ENCODE peak calls at places on chromosome 10, in eight cellular contexts. One of them, this sample, is unnamed.

GRCh38 chr10:132983250-132984007 is 41.1 kb upstream of the CFAP46 start:
- DNase-seq in left ventricle myocardium inferior: no peak
- DNase-seq in DND-41: no peak
- DNase-seq in fibroblast of lung: no peak
- DNase-seq in body of pancreas: no peak
- DNase-seq in iPS DF 6.9: no peak
- DNase-seq in CD8-positive, alpha-beta T cell: no peak
- DNase-seq in fibroblast of mammary gland: no peak
- DNase-seq in this sample: no peak

GRCh38 chr10:102396251-102396650 is 746 bp downstream of the NFKB2 start:
- DNase-seq in iPS DF 6.9: no peak
- DNase-seq in fibroblast of mammary gland: no peak
- DNase-seq in fibroblast of lung: no peak
- DNase-seq in DND-41: no peak
- DNase-seq in left ventricle myocardium inferior: no peak
- DNase-seq in CD8-positive, alpha-beta T cell: no peak
- DNase-seq in body of pancreas: no peak
- DNase-seq in this sample: no peak

GRCh38 chr10:5942001-5942400 is 35.3 kb downstream of the IL15RA start:
- DNase-seq in fibroblast of mammary gland: no peak
- DNase-seq in fibroblast of lung: no peak
- DNase-seq in DND-41: no peak
- DNase-seq in iPS DF 6.9: no peak
- DNase-seq in left ventricle myocardium inferior: no peak
- DNase-seq in body of pancreas: no peak
- DNase-seq in CD8-positive, alpha-beta T cell: no peak
- DNase-seq in this sample: no peak

GRCh38 chr10:5666324-5667220 is at the start of gene ASB13:
- DNase-seq in DND-41: peak
- DNase-seq in fibroblast of lung: peak
- DNase-seq in body of pancreas: peak
- DNase-seq in iPS DF 6.9: peak
- DNase-seq in fibroblast of mammary gland: peak
- DNase-seq in left ventricle myocardium inferior: peak
- DNase-seq in CD8-positive, alpha-beta T cell: peak
- DNase-seq in this sample: no peak

GRCh38 chr10:13990392-13990805 is 340.3 kb downstream of the FRMD4A start:
- DNase-seq in fibroblast of mammary gland: peak
- DNase-seq in CD8-positive, alpha-beta T cell: no peak
- DNase-seq in fibroblast of lung: peak
- DNase-seq in iPS DF 6.9: no peak
- DNase-seq in body of pancreas: no peak
- DNase-seq in DND-41: no peak
- DNase-seq in left ventricle myocardium inferior: peak
- DNase-seq in this sample: no peak

GRCh38 chr10:71968553-71969474 is 4.6 kb downstream of the CHST3 start:
- DNase-seq in DND-41: no peak
- DNase-seq in iPS DF 6.9: no peak
- DNase-seq in CD8-positive, alpha-beta T cell: no peak
- DNase-seq in fibroblast of lung: no peak
- DNase-seq in body of pancreas: no peak
- DNase-seq in fibroblast of mammary gland: no peak
- DNase-seq in left ventricle myocardium inferior: no peak
- DNase-seq in this sample: no peak

GRCh38 chr10:77687018-77687417 is 49.4 kb upstream of the KCNMA1 start:
- DNase-seq in fibroblast of mammary gland: no peak
- DNase-seq in left ventricle myocardium inferior: no peak
- DNase-seq in body of pancreas: no peak
- DNase-seq in DND-41: no peak
- DNase-seq in CD8-positive, alpha-beta T cell: no peak
- DNase-seq in fibroblast of lung: no peak
- DNase-seq in iPS DF 6.9: no peak
- DNase-seq in this sample: no peak

GRCh38 chr10:11521860-11522259 is 89.6 kb downstream of the USP6NL start:
- DNase-seq in DND-41: no peak
- DNase-seq in fibroblast of lung: peak
- DNase-seq in body of pancreas: no peak
- DNase-seq in left ventricle myocardium inferior: no peak
- DNase-seq in CD8-positive, alpha-beta T cell: no peak
- DNase-seq in iPS DF 6.9: no peak
- DNase-seq in fibroblast of mammary gland: peak
- DNase-seq in this sample: no peak

GRCh38 chr10:100625821-100626220 is 90.1 kb downstream of the HIF1AN start:
- DNase-seq in CD8-positive, alpha-beta T cell: no peak
- DNase-seq in left ventricle myocardium inferior: no peak
- DNase-seq in DND-41: no peak
- DNase-seq in body of pancreas: no peak
- DNase-seq in fibroblast of mammary gland: no peak
- DNase-seq in fibroblast of lung: no peak
- DNase-seq in iPS DF 6.9: peak
- DNase-seq in this sample: no peak

GRCh38 chr10:96651998-96652431 is 65.2 kb upstream of the TM9SF3 start:
- DNase-seq in CD8-positive, alpha-beta T cell: peak
- DNase-seq in iPS DF 6.9: no peak
- DNase-seq in left ventricle myocardium inferior: no peak
- DNase-seq in DND-41: peak
- DNase-seq in fibroblast of mammary gland: no peak
- DNase-seq in fibroblast of lung: no peak
- DNase-seq in body of pancreas: no peak
- DNase-seq in this sample: peak

GRCh38 chr10:125449571-125449970 is 233.4 kb downstream of the TEX36 start:
- DNase-seq in CD8-positive, alpha-beta T cell: no peak
- DNase-seq in fibroblast of lung: no peak
- DNase-seq in body of pancreas: no peak
- DNase-seq in fibroblast of mammary gland: no peak
- DNase-seq in iPS DF 6.9: no peak
- DNase-seq in DND-41: no peak
- DNase-seq in left ventricle myocardium inferior: no peak
- DNase-seq in this sample: no peak

GRCh38 chr10:129968937-129969527 is 5.0 kb upstream of the EBF3 start:
- DNase-seq in iPS DF 6.9: no peak
- DNase-seq in fibroblast of lung: no peak
- DNase-seq in CD8-positive, alpha-beta T cell: no peak
- DNase-seq in DND-41: no peak
- DNase-seq in left ventricle myocardium inferior: no peak
- DNase-seq in fibroblast of mammary gland: peak
- DNase-seq in body of pancreas: peak
- DNase-seq in this sample: no peak

GRCh38 chr10:119282446-119282845 is 75.1 kb downstream of the GRK5 start:
- DNase-seq in body of pancreas: no peak
- DNase-seq in left ventricle myocardium inferior: no peak
- DNase-seq in DND-41: no peak
- DNase-seq in iPS DF 6.9: no peak
- DNase-seq in fibroblast of lung: no peak
- DNase-seq in fibroblast of mammary gland: no peak
- DNase-seq in CD8-positive, alpha-beta T cell: no peak
- DNase-seq in this sample: no peak

GRCh38 chr10:33126118-33126517 is 168.1 kb upstream of the ITGB1 start:
- DNase-seq in fibroblast of lung: no peak
- DNase-seq in iPS DF 6.9: no peak
- DNase-seq in body of pancreas: no peak
- DNase-seq in CD8-positive, alpha-beta T cell: peak
- DNase-seq in fibroblast of mammary gland: no peak
- DNase-seq in DND-41: peak
- DNase-seq in left ventricle myocardium inferior: no peak
- DNase-seq in this sample: peak

GRCh38 chr10:103666109-103666508 is 172.6 kb downstream of the NEURL1 start:
- DNase-seq in fibroblast of mammary gland: peak
- DNase-seq in DND-41: peak
- DNase-seq in body of pancreas: no peak
- DNase-seq in iPS DF 6.9: no peak
- DNase-seq in left ventricle myocardium inferior: no peak
- DNase-seq in fibroblast of lung: peak
- DNase-seq in CD8-positive, alpha-beta T cell: no peak
- DNase-seq in this sample: no peak

GRCh38 chr10:126221874-126222273 is 166.4 kb downstream of the ADAM12 start:
- DNase-seq in DND-41: no peak
- DNase-seq in fibroblast of lung: no peak
- DNase-seq in iPS DF 6.9: no peak
- DNase-seq in left ventricle myocardium inferior: no peak
- DNase-seq in fibroblast of mammary gland: no peak
- DNase-seq in CD8-positive, alpha-beta T cell: no peak
- DNase-seq in body of pancreas: no peak
- DNase-seq in this sample: no peak

GRCh38 chr10:46544989-46545791 is 11.3 kb downstream of the GPRIN2 start:
- DNase-seq in fibroblast of lung: no peak
- DNase-seq in iPS DF 6.9: no peak
- DNase-seq in DND-41: no peak
- DNase-seq in fibroblast of mammary gland: no peak
- DNase-seq in left ventricle myocardium inferior: peak
- DNase-seq in CD8-positive, alpha-beta T cell: no peak
- DNase-seq in body of pancreas: peak
- DNase-seq in this sample: peak

GRCh38 chr10:124319926-124320391 is 98.8 kb downstream of the OAT start:
- DNase-seq in CD8-positive, alpha-beta T cell: no peak
- DNase-seq in fibroblast of mammary gland: no peak
- DNase-seq in fibroblast of lung: no peak
- DNase-seq in DND-41: no peak
- DNase-seq in iPS DF 6.9: no peak
- DNase-seq in left ventricle myocardium inferior: no peak
- DNase-seq in body of pancreas: no peak
- DNase-seq in this sample: no peak

GRCh38 chr10:109979215-109979614 is 28.6 kb upstream of the ADD3 start:
- DNase-seq in left ventricle myocardium inferior: no peak
- DNase-seq in fibroblast of lung: no peak
- DNase-seq in DND-41: no peak
- DNase-seq in CD8-positive, alpha-beta T cell: no peak
- DNase-seq in fibroblast of mammary gland: no peak
- DNase-seq in body of pancreas: no peak
- DNase-seq in iPS DF 6.9: no peak
- DNase-seq in this sample: no peak

DNA sequence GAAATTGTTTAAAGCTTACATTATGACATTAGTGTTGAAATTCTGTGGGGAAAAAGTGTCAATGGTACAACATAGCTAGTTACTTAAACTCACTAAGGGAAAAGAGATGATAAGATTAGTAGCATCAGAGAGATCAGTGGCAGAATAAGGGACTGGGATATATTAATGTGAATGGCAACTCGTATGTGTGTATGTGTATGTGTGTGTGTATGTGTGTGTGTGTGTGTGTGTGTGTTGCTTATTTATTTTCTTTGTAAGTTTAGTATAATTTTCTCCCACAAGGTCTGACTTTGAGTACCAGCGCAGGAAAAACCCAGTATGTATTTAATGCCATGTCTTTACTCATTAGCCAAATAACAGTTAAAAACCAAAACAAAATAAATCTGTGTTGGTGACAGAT is 256.1 kb downstream of the ARHGAP21 start:
- DNase-seq in DND-41: no peak
- DNase-seq in fibroblast of mammary gland: peak
- DNase-seq in iPS DF 6.9: no peak
- DNase-seq in left ventricle myocardium inferior: no peak
- DNase-seq in body of pancreas: no peak
- DNase-seq in fibroblast of lung: peak
- DNase-seq in CD8-positive, alpha-beta T cell: no peak
- DNase-seq in this sample: no peak
- H3K4me3 ChIP-seq in DND-41: no peak
- H3K4me3 ChIP-seq in fibroblast of mammary gland: peak
- H3K4me3 ChIP-seq in iPS DF 6.9: no peak
- H3K4me3 ChIP-seq in left ventricle myocardium inferior: no peak
- H3K4me3 ChIP-seq in body of pancreas: no peak
- H3K4me3 ChIP-seq in fibroblast of lung: peak
- H3K4me3 ChIP-seq in CD8-positive, alpha-beta T cell: no peak
- H3K4me3 ChIP-seq in this sample: no peak

DNA sequence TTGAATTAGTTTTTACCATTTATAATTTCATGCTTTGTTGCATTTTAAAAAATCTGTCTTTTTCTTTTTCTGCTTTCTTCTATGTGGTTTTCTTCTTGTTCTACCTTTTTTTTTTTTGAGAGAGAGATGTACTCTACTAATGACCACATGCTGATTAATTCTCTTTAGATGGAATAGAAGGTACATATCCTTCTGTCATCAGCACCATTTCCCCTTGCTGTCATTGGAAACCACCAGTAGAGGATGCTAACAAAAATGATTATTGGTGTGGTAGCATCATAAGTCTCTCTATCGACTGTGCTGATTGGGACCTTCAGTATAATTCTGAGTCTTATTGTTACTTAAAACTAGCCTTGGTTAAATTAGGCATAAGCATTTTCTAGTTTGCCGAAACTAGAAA is 3.6 kb downstream of the ZEB1 start:
- DNase-seq in DND-41: no peak
- DNase-seq in CD8-positive, alpha-beta T cell: no peak
- DNase-seq in left ventricle myocardium inferior: no peak
- DNase-seq in iPS DF 6.9: no peak
- DNase-seq in fibroblast of mammary gland: peak
- DNase-seq in body of pancreas: no peak
- DNase-seq in fibroblast of lung: peak
- DNase-seq in this sample: no peak
- H3K4me3 ChIP-seq in DND-41: no peak
- H3K4me3 ChIP-seq in CD8-positive, alpha-beta T cell: no peak
- H3K4me3 ChIP-seq in left ventricle myocardium inferior: peak
- H3K4me3 ChIP-seq in iPS DF 6.9: no peak
- H3K4me3 ChIP-seq in fibroblast of mammary gland: peak
- H3K4me3 ChIP-seq in body of pancreas: no peak
- H3K4me3 ChIP-seq in fibroblast of lung: peak
- H3K4me3 ChIP-seq in this sample: no peak

GRCh38 chr10:94042814-94043175 is 49.1 kb downstream of the PLCE1 start:
- DNase-seq in fibroblast of mammary gland: no peak
- DNase-seq in body of pancreas: no peak
- DNase-seq in fibroblast of lung: no peak
- DNase-seq in left ventricle myocardium inferior: no peak
- DNase-seq in CD8-positive, alpha-beta T cell: no peak
- DNase-seq in iPS DF 6.9: no peak
- DNase-seq in DND-41: no peak
- DNase-seq in this sample: no peak
- H3K4me3 ChIP-seq in fibroblast of mammary gland: peak
- H3K4me3 ChIP-seq in body of pancreas: no peak
- H3K4me3 ChIP-seq in fibroblast of lung: no peak
- H3K4me3 ChIP-seq in left ventricle myocardium inferior: no peak
- H3K4me3 ChIP-seq in CD8-positive, alpha-beta T cell: no peak
- H3K4me3 ChIP-seq in iPS DF 6.9: no peak
- H3K4me3 ChIP-seq in DND-41: no peak
- H3K4me3 ChIP-seq in this sample: no peak

DNA sequence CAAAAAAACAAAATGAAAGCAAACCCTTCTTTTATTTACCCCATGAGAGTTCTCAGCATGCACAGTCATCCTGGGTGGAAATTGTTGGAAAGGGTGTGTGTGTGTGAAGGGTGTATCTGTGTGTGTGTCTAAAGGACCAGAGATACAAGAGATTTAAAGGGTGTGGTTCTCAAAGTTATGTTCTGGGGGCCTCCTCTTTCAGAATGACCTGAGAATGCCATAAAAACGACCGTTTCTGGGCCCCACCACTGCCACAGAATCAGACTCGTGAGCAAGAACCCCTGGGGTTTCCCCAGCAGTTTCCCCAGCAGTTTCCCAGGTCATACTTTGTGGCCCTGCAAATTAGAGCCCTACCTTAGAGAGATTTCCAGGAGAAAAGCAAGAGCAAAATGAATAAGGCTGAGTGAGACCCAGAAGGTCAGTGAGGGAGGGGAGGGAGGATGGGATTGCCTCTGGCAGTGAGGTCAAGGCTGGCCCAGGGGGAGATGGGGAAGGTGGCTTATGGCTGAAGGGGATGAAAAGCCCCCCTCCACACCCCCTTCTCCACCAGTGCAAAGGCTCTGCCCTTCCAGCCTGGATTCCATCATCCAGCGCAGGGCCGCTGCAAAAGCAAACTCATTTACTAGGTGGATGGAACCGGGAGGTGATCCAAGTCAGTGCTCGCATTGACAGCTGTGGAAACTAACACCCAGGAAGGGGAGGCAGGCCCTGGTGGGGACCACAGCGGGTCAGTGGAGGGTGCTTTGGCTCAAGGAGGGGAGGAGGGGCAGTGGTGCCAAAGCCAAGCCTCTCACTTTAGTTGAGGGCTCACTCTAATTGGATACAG is 10.2 kb downstream of the PYROXD2 start:
- DNase-seq in body of pancreas: no peak
- DNase-seq in left ventricle myocardium inferior: no peak
- DNase-seq in iPS DF 6.9: no peak
- DNase-seq in fibroblast of mammary gland: peak
- DNase-seq in fibroblast of lung: peak
- DNase-seq in CD8-positive, alpha-beta T cell: no peak
- DNase-seq in DND-41: no peak
- DNase-seq in this sample: no peak
- H3K4me3 ChIP-seq in body of pancreas: no peak
- H3K4me3 ChIP-seq in left ventricle myocardium inferior: no peak
- H3K4me3 ChIP-seq in iPS DF 6.9: no peak
- H3K4me3 ChIP-seq in fibroblast of mammary gland: no peak
- H3K4me3 ChIP-seq in fibroblast of lung: no peak
- H3K4me3 ChIP-seq in CD8-positive, alpha-beta T cell: no peak
- H3K4me3 ChIP-seq in DND-41: no peak
- H3K4me3 ChIP-seq in this sample: no peak